ENCODE peak calls at places on chromosomes 13 and 19, in ten cellular contexts. K, Y, B, Q, C, J, U, O, V and R are unnamed samples.

GRCh38 chr19:48780684-48781391 is 25.5 kb downstream of the FGF21 start:
- DNase-seq in C (no peak), Y (no peak), Q (peak; percentile 70), K (peak; percentile 56), V (no peak), B (peak; percentile 42), J (peak; percentile 96), U (no peak), O (no peak), R (no peak)

GRCh38 chr13:102940143-102940542 is 94.3 kb downstream of the ERCC5 start:
- DNase-seq in U (no peak), Q (no peak), V (no peak), K (no peak), O (no peak), J (no peak), C (no peak), B (no peak), Y (no peak), R (no peak)

GRCh38 chr19:13007292-13008045 is 12.2 kb downstream of the NFIX start:
- DNase-seq in C (no peak), O (no peak), K (no peak), B (no peak), U (no peak), J (no peak), Q (no peak), V (peak; percentile 75), Y (no peak), R (no peak)

GRCh38 chr19:18869231-18869575 is 26.8 kb downstream of the CERS1 start:
- DNase-seq in C (no peak), O (no peak), J (no peak), V (peak; percentile 18), B (no peak), K (no peak), U (no peak), Q (no peak), Y (no peak), R (no peak)

GRCh38 chr13:99015606-99016520 is 38.0 kb upstream of the DOCK9 start:
- DNase-seq in V (no peak), Y (no peak), C (no peak), U (no peak), J (no peak), O (no peak), Q (no peak), K (no peak), B (no peak), R (no peak)

GRCh38 chr19:453606-454005 is 7.2 kb downstream of the SHC2 start:
- DNase-seq in O (no peak), V (no peak), K (no peak), Y (no peak), Q (no peak), B (no peak), U (no peak), J (no peak), C (no peak), R (no peak)

GRCh38 chr19:48926909-48927308 is 6.6 kb upstream of the DHDH start:
- DNase-seq in B (no peak), Q (peak; percentile 65), J (peak; percentile 99), V (peak; percentile 51), U (no peak), O (no peak), K (peak; percentile 93), Y (no peak), C (peak; percentile 65), R (peak; percentile 47)

GRCh38 chr19:19488875-19489690 is 26.3 kb downstream of the TSSK6 start:
- DNase-seq in U (peak; percentile 68), Y (peak; percentile 86), O (peak; percentile 89), K (peak; percentile 97), B (peak; percentile 55), C (peak; percentile 38), Q (peak; percentile 76), V (peak; percentile 69), J (peak; percentile 87), R (no peak)

GRCh38 chr19:2495130-2495641 is 19.3 kb downstream of the GADD45B start:
- DNase-seq in B (peak; percentile 40), O (peak; percentile 19), V (peak; percentile 80), J (peak; percentile 45), Q (peak; percentile 68), K (peak; percentile 48), Y (no peak), C (peak; percentile 72), U (no peak), R (peak; percentile 78)

GRCh38 chr19:19599190-19599535 is 19.3 kb downstream of the PBX4 start:
- DNase-seq in Q (no peak), C (no peak), O (no peak), K (no peak), V (no peak), U (no peak), J (no peak), Y (no peak), B (no peak), R (no peak)

GRCh38 chr13:27449936-27450828 is at the start of gene MTIF3:
- DNase-seq in J (peak; percentile 90), C (peak; percentile 71), O (peak; percentile 91), K (peak; percentile 85), Y (peak; percentile 97), V (peak; percentile 94), B (peak; percentile 95), U (peak; percentile 89), Q (peak; percentile 92), R (peak; percentile 95)

GRCh38 chr13:113582841-113583631 is 1.5 kb upstream of the TFDP1 start:
- DNase-seq in J (no peak), U (no peak), Y (peak; percentile 29), K (peak; percentile 46), B (no peak), Q (no peak), C (no peak), V (no peak), O (no peak), R (no peak)

GRCh38 chr19:31274964-31275319 is 74.3 kb downstream of the TSHZ3 start:
- DNase-seq in Q (no peak), Y (no peak), C (no peak), J (no peak), V (no peak), U (no peak), K (no peak), O (peak; percentile 86), B (no peak), R (no peak)

GRCh38 chr13:51146667-51147066 is 35.6 kb upstream of the C13orf42 start:
- DNase-seq in J (no peak), Q (no peak), O (no peak), B (no peak), U (no peak), Y (no peak), C (no peak), V (no peak), K (no peak), R (no peak)

GRCh38 chr13:100203696-100204367 is 114.9 kb downstream of the PCCA start:
- DNase-seq in K (peak; percentile 23), Q (no peak), J (peak; percentile 78), Y (no peak), U (no peak), O (no peak), V (no peak), C (no peak), B (no peak), R (no peak)

GRCh38 chr13:52599037-52599852 is 43.0 kb upstream of the HNRNPA1L2 start:
- DNase-seq in O (no peak), C (no peak), Q (no peak), Y (no peak), K (peak; percentile 48), V (no peak), B (no peak), J (peak; percentile 58), U (peak; percentile 29), R (no peak)

GRCh38 chr19:33436360-33437345 is 63.1 kb downstream of the CEBPG start:
- DNase-seq in V (no peak), C (no peak), O (no peak), K (no peak), Y (no peak), B (no peak), J (peak; percentile 5), U (no peak), Q (no peak), R (no peak)

GRCh38 chr19:21202865-21203494 is 61.1 kb downstream of the ZNF431 start:
- DNase-seq in V (no peak), Y (no peak), J (peak; percentile 25), B (no peak), C (peak; percentile 0), K (no peak), U (peak; percentile 54), O (no peak), Q (no peak), R (no peak)

GRCh38 chr19:18259848-18260247 is 14.4 kb downstream of the IQCN start:
- DNase-seq in J (peak; percentile 59), Y (no peak), O (no peak), U (no peak), C (no peak), B (no peak), V (no peak), K (no peak), Q (no peak), R (no peak)

GRCh38 chr13:77300176-77301141 is 26.4 kb downstream of the MYCBP2 start:
- DNase-seq in B (no peak), U (no peak), K (peak; percentile 59), Y (no peak), V (no peak), J (peak; percentile 82), C (peak; percentile 6), Q (no peak), O (no peak), R (no peak)

GRCh38 chr13:113548778-113549621 is 35.6 kb upstream of the TFDP1 start:
- DNase-seq in V (no peak), Q (no peak), C (no peak), Y (no peak), O (no peak), K (no peak), J (no peak), B (no peak), U (no peak), R (no peak)

GRCh38 chr13:113120300-113121182 is 2.1 kb upstream of the F10 start:
- DNase-seq in Q (no peak), V (no peak), C (no peak), J (no peak), U (no peak), B (no peak), Y (no peak), O (no peak), K (no peak), R (no peak)

GRCh38 chr19:16594681-16595091 is 22.5 kb upstream of the SLC35E1 start:
- DNase-seq in O (no peak), C (no peak), J (no peak), V (no peak), U (no peak), Q (no peak), K (no peak), Y (no peak), B (no peak), R (no peak)

GRCh38 chr19:47093841-47094240 is 19.7 kb downstream of the ZC3H4 start:
- DNase-seq in B (no peak), C (no peak), J (no peak), Q (no peak), K (no peak), Y (no peak), V (no peak), U (no peak), O (no peak), R (no peak)

GRCh38 chr13:102597029-102598015 is 536 bp downstream of the TPP2 start:
- DNase-seq in O (no peak), K (no peak), V (peak; percentile 40), J (no peak), C (no peak), B (no peak), Y (no peak), Q (no peak), U (peak; percentile 39), R (no peak)

GRCh38 chr19:2551864-2552185 is 75.9 kb downstream of the GADD45B start:
- DNase-seq in C (no peak), K (no peak), Q (no peak), V (no peak), Y (no peak), U (no peak), B (no peak), J (no peak), O (no peak), R (no peak)

GRCh38 chr19:48490980-48491792 is 20.4 kb downstream of the LMTK3 start:
- DNase-seq in J (no peak), O (peak; percentile 64), C (peak; percentile 86), V (no peak), Q (peak; percentile 41), B (no peak), U (no peak), Y (peak; percentile 63), K (no peak), R (no peak)

GRCh38 chr19:17391371-17392151 is 2.4 kb downstream of the CCDC194 start:
- DNase-seq in V (no peak), B (no peak), Q (no peak), U (no peak), Y (no peak), J (peak; percentile 51), O (no peak), K (no peak), C (peak; percentile 36), R (no peak)